ENCODE peak calls at places on chromosomes 3 and 15, in six cellular contexts. One of them, this sample, is unnamed.
A peak's percentile ranks its signal among the peaks of the same experiment; 100 is the strongest.

GRCh38 chr3:134761213-134761612 is 33.8 kb upstream of the EPHB1 start:
- DNase-seq in cardiac muscle cell: no peak
- DNase-seq in left ventricle myocardium inferior: no peak
- DNase-seq in GM23338: no peak
- DNase-seq in kidney: no peak
- DNase-seq in keratinocyte: no peak
- DNase-seq in this sample: no peak

GRCh38 chr3:11452988-11453847 is 181.0 kb downstream of the ATG7 start:
- DNase-seq in GM23338: no peak
- DNase-seq in left ventricle myocardium inferior: no peak
- DNase-seq in keratinocyte: no peak
- DNase-seq in kidney: no peak
- DNase-seq in cardiac muscle cell: peak; percentile 76
- DNase-seq in this sample: no peak

GRCh38 chr3:29759443-29760033 is 478.7 kb downstream of the RBMS3 start:
- DNase-seq in left ventricle myocardium inferior: no peak
- DNase-seq in keratinocyte: no peak
- DNase-seq in GM23338: no peak
- DNase-seq in cardiac muscle cell: peak; percentile 68
- DNase-seq in kidney: no peak
- DNase-seq in this sample: no peak

GRCh38 chr3:30044515-30044914 is 561.9 kb upstream of the TGFBR2 start:
- DNase-seq in left ventricle myocardium inferior: no peak
- DNase-seq in GM23338: peak; percentile 13
- DNase-seq in cardiac muscle cell: no peak
- DNase-seq in kidney: no peak
- DNase-seq in keratinocyte: no peak
- DNase-seq in this sample: no peak

GRCh38 chr3:51585197-51585596 is 46.7 kb downstream of the RAD54L2 start:
- DNase-seq in left ventricle myocardium inferior: no peak
- DNase-seq in GM23338: no peak
- DNase-seq in cardiac muscle cell: no peak
- DNase-seq in kidney: no peak
- DNase-seq in keratinocyte: no peak
- DNase-seq in this sample: no peak

GRCh38 chr3:107938128-107938527 is 152.7 kb downstream of the CD47 start:
- DNase-seq in cardiac muscle cell: peak; percentile 72
- DNase-seq in kidney: no peak
- DNase-seq in keratinocyte: no peak
- DNase-seq in GM23338: peak; percentile 72
- DNase-seq in left ventricle myocardium inferior: no peak
- DNase-seq in this sample: no peak

GRCh38 chr15:27757050-27757449 is 342.1 kb downstream of the OCA2 start:
- DNase-seq in kidney: no peak
- DNase-seq in keratinocyte: no peak
- DNase-seq in cardiac muscle cell: no peak
- DNase-seq in GM23338: no peak
- DNase-seq in left ventricle myocardium inferior: no peak
- DNase-seq in this sample: no peak

GRCh38 chr3:181794036-181794790 is 82.5 kb downstream of the SOX2 start:
- DNase-seq in left ventricle myocardium inferior: no peak
- DNase-seq in cardiac muscle cell: no peak
- DNase-seq in kidney: no peak
- DNase-seq in keratinocyte: no peak
- DNase-seq in GM23338: no peak
- DNase-seq in this sample: no peak

GRCh38 chr15:38893920-38894259 is 329.3 kb upstream of the RASGRP1 start:
- DNase-seq in GM23338: no peak
- DNase-seq in keratinocyte: no peak
- DNase-seq in kidney: no peak
- DNase-seq in cardiac muscle cell: no peak
- DNase-seq in left ventricle myocardium inferior: no peak
- DNase-seq in this sample: no peak
- H3K36me3 ChIP-seq in GM23338: no peaks in the 10 kb centered on the region
- H3K36me3 ChIP-seq in keratinocyte: no peaks in the 10 kb centered on the region
- H3K36me3 ChIP-seq in kidney: no peaks in the 10 kb centered on the region
- H3K36me3 ChIP-seq in cardiac muscle cell: no peaks in the 10 kb centered on the region
- H3K36me3 ChIP-seq in left ventricle myocardium inferior: no peaks in the 10 kb centered on the region
- H3K36me3 ChIP-seq in this sample: no peaks in the 10 kb centered on the region

DNA sequence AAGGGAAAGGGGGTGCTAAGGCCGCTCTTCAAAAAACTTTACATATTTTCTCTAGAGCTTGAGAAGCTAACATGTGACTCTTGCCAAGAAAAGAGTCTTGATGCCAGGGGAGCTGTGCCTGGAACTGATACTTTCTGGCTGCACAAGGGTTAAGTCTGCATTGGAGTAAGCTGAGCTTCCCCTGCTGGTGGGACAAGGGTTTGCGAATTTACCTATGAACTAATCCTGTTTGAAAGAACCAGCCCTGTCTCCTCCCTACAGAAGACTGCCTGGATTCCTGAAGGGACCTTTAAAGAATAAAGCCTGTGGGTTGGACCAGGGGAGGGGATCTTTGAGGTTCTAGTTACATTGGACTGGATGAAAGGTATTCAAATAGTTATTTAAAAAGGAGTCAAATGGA is 58.3 kb upstream of the EPHA3 start:
- DNase-seq in kidney: no peak
- DNase-seq in cardiac muscle cell: no peak
- DNase-seq in left ventricle myocardium inferior: no peak
- DNase-seq in keratinocyte: no peak
- DNase-seq in GM23338: peak; percentile 83
- DNase-seq in this sample: no peak
- TF ChIP-seq CTCF in kidney: no peak
- TF ChIP-seq CTCF in cardiac muscle cell: peak; percentile 23
- TF ChIP-seq CTCF in left ventricle myocardium inferior: no peak
- TF ChIP-seq CTCF in keratinocyte: peak; percentile 55
- TF ChIP-seq CTCF in GM23338: peak; percentile 70
- TF ChIP-seq CTCF in this sample: no peak

DNA sequence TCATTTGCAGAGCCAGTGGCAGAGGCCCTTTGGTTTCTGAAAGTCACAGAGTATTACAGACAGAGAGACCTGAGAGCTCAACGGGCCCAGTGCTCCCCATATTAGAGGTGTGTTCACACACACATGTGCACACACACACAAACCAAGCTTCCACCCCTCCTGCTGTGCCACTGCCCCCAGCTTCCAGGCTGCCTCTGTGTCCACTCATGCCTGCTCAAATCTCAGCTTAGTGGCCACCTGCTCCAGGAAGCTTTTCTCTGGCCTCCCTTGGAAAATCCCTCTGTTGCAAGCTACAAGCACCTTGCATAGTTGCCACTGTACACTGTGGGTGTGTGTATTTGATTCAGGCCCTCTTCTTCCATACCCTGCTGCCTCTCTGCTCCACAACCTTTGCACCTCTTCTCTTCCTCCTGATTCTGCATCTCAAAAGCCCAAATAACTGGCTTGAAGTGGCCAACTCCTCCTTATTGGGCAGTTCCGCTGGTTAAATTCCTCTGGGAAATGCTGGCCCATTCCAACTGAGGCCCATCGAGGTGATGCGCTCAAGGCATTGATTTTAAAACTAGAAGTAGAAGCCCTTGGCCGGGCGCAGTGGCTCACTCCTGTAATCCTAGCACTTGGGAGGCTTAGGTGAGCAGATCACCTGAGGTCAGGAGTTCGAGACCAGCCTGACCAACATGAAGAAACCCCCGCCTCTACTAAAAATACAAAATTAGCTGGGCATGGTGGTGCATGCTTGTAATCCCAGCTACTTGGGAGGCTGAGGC is 23.0 kb downstream of the MESD start:
- DNase-seq in left ventricle myocardium inferior: no peak
- DNase-seq in GM23338: peak; percentile 24
- DNase-seq in kidney: no peak
- DNase-seq in keratinocyte: no peak
- DNase-seq in cardiac muscle cell: no peak
- DNase-seq in this sample: no peak
- H3K4me3 ChIP-seq in left ventricle myocardium inferior: no peak overlapping the region
- H3K4me3 ChIP-seq in GM23338: peak overlapping the region; percentile 17
- H3K4me3 ChIP-seq in kidney: no peak overlapping the region
- H3K4me3 ChIP-seq in keratinocyte: no peak overlapping the region
- H3K4me3 ChIP-seq in cardiac muscle cell: no peak overlapping the region
- H3K4me3 ChIP-seq in this sample: no peak overlapping the region

DNA sequence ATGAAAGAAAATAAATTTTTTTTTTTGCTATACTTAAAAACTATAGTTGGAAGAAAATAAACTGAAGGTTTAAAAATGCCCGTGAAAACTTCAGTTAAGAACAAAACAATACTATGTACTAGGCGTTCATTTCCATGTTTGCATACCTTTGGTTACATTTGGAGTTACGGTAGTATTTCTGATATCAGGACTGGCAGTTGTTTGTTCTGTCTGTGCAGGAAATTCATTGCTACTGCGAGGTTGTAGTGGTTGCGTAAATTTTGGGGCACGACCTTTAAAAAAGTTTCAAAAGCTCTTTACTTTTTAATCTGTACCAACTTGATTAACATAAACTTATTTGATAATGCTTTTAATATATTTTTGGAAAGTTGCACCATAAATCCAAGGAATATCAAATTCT is 47.9 kb downstream of the ST3GAL6 start:
- DNase-seq in cardiac muscle cell: peak; percentile 35
- DNase-seq in kidney: no peak
- DNase-seq in keratinocyte: no peak
- DNase-seq in left ventricle myocardium inferior: no peak
- DNase-seq in GM23338: no peak
- DNase-seq in this sample: no peak
- H3K36me3 ChIP-seq in cardiac muscle cell: peaks cover 37% of the 10 kb centered on the region
- H3K36me3 ChIP-seq in kidney: peaks cover 13% of the 10 kb centered on the region
- H3K36me3 ChIP-seq in keratinocyte: peaks cover 62% of the 10 kb centered on the region
- H3K36me3 ChIP-seq in left ventricle myocardium inferior: peaks cover 59% of the 10 kb centered on the region
- H3K36me3 ChIP-seq in GM23338: peaks cover 15% of the 10 kb centered on the region
- H3K36me3 ChIP-seq in this sample: peaks cover 15% of the 10 kb centered on the region

GRCh38 chr3:57692404-57693191 is at the start of gene DENND6A:
- DNase-seq in keratinocyte: peak; percentile 54
- DNase-seq in GM23338: peak; percentile 94
- DNase-seq in left ventricle myocardium inferior: peak; percentile 97
- DNase-seq in cardiac muscle cell: peak; percentile 96
- DNase-seq in kidney: peak; percentile 99
- DNase-seq in this sample: peak; percentile 98
- TF ChIP-seq CTCF in keratinocyte: no peak
- TF ChIP-seq CTCF in GM23338: no peak
- TF ChIP-seq CTCF in left ventricle myocardium inferior: peak; percentile 23
- TF ChIP-seq CTCF in cardiac muscle cell: no peak
- TF ChIP-seq CTCF in kidney: no peak
- TF ChIP-seq CTCF in this sample: no peak